ENCODE peak calls at places on chromosomes 2 and 18, in six cellular contexts. Y is GM12891, A is upper lobe of left lung, P is SK-N-SH, K is SK-N-MC, L is HCT116. H is an unnamed sample.
A peak's percentile ranks its signal among the peaks of the same experiment; 100 is the strongest.

GRCh38 chr18:48674198-48674721 is 135.4 kb downstream of the CTIF start:
- DNase-seq in Y (no peak), A (no peak), P (no peak), K (no peak), L (no peak), H (no peak)

GRCh38 chr2:100104718-100105677 is 37.4 kb downstream of the AFF3 start:
- DNase-seq in Y (peak; percentile 31), A (no peak), P (peak; percentile 90), K (no peak), L (no peak), H (no peak)

GRCh38 chr2:231104115-231104713 is 20.6 kb downstream of the HTR2B start:
- DNase-seq in Y (no peak), A (peak; percentile 25), P (peak; percentile 42), K (peak; percentile 39), L (peak; percentile 27), H (no peak)

GRCh38 chr2:218289639-218290315 is 2.5 kb downstream of the TMBIM1 start:
- DNase-seq in Y (no peak), A (peak; percentile 63), P (no peak), K (no peak), L (no peak), H (no peak)

GRCh38 chr2:234044157-234044556 is 6.3 kb upstream of the SPP2 start:
- DNase-seq in Y (no peak), A (no peak), P (no peak), K (no peak), L (peak; percentile 18), H (no peak)

GRCh38 chr2:38010995-38011394 is 65.0 kb downstream of the CYP1B1 start:
- DNase-seq in Y (no peak), A (no peak), P (no peak), K (no peak), L (no peak), H (no peak)

GRCh38 chr2:2812117-2812516 is 481.0 kb upstream of the MYT1L start:
- DNase-seq in Y (no peak), A (peak; percentile 8), P (no peak), K (no peak), L (no peak), H (no peak)

GRCh38 chr2:105272176-105272575 is 30.6 kb downstream of the GPR45 start:
- DNase-seq in Y (no peak), A (no peak), P (no peak), K (no peak), L (no peak), H (no peak)

GRCh38 chr18:74695170-74695569 is 97.5 kb downstream of the ZNF407 start:
- DNase-seq in Y (no peak), A (no peak), P (no peak), K (no peak), L (no peak), H (no peak)

GRCh38 chr2:65553504-65554074 is 121.2 kb upstream of the SPRED2 start:
- DNase-seq in Y (no peak), A (no peak), P (no peak), K (no peak), L (no peak), H (no peak)

GRCh38 chr18:79485788-79486355 is 90.1 kb downstream of the NFATC1 start:
- DNase-seq in Y (no peak), A (no peak), P (no peak), K (no peak), L (no peak), H (peak; percentile 33)
- TF ChIP-seq POLR2AphosphoS5 in Y (no peak), A (no peak), P (no peak), K (no peak), L (no peak), H (no peak)

DNA sequence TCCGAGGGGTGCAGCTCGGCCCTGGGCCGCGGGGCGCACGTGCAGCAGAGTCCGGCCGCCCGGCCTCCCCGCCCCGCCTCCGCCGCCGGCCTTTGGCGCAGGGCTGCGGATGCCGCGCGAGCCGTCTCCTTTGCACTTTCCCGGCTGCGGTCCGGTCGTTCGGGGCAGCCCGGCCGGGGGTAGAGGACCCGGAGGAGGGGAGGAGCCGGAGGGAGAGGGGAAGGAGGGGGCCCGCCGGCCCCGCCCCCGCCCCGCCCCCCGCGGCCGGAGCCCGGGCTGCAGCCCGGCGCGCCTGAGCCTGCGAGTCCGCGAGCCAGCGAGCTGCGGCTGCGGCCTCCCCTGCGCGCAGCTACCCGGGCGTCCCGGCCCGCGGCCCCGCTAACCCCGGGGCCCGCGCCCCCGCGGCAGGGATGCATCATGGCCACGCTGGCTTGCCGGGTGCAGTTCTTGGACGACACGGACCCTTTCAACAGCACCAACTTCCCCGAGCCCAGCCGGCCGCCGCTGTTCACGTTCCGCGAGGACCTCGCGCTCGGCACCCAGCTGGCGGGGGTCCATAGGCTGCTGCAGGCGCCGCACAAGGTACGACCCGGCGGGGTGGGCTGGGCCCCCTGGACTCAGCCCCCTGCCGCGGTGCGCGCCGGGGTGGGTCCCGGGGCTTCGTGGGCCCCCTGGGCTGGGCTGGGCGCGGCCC is at the start of gene FHOD3:
- DNase-seq in Y (peak; percentile 54), A (peak; percentile 38), P (peak; percentile 97), K (no peak), L (no peak), H (no peak)
- TF ChIP-seq POLR2AphosphoS5 in Y (no peak), A (no peak), P (no peak), K (no peak), L (peak; percentile 34), H (no peak)

GRCh38 chr2:125341353-125341752 is 1314.6 kb upstream of the GYPC start:
- DNase-seq in Y (no peak), A (no peak), P (no peak), K (no peak), L (no peak), H (no peak)
- TF ChIP-seq POLR2AphosphoS5 in Y (no peak), A (no peak), P (no peak), K (no peak), L (no peak), H (no peak)

DNA sequence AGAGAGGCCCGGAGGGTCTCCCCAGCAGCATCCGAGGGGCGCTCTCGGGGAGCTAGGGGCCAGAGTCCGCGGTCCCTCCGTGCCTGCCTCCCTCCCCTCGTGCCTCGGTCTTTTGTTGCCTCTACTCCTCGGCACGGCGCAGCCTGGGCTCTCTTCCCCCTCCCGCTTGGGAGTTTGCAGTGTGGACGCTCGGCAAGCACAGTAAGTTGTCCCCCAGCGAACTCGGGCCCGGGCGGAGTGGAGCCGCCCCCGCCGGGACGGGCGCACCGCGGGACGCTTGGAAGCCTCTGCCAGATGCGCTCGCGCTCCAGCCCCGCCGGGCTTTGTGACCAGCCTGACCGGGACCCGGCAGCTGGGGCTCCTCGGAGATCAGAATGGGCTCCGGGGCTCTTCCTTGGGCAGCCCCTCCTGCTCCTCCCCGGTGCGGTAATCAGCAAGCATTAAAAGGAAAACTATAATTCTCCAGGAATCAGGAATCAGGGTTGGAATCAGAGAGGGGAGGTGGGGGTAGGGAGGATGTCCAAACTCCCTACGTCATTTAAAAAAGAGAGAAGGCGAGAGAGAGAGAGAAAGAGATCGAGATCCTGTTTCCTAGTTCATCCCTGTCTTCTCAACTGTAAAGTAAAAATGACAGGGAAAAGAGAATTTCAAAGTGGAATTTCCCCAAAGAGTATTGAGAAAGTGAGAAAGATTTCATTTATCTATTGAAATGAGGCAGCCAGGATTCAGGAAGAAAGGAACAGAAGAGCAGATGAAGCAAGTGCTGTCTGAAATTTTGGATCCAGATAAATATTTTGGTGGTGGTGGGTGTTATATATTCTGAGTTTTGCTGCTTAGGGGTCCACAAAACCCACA is 791 bp upstream of the TMEM200C start:
- DNase-seq in Y (no peak), A (peak; percentile 25), P (peak; percentile 72), K (no peak), L (no peak), H (no peak)
- TF ChIP-seq POLR2AphosphoS5 in Y (no peak), A (no peak), P (no peak), K (no peak), L (no peak), H (no peak)

GRCh38 chr2:84989422-84989821 is 18.5 kb downstream of the KCMF1 start:
- DNase-seq in Y (no peak), A (no peak), P (no peak), K (no peak), L (no peak), H (no peak)
- TF ChIP-seq POLR2AphosphoS5 in Y (no peak), A (no peak), P (no peak), K (no peak), L (no peak), H (no peak)